ENCODE peak calls at places on chromosome 4, in five cellular contexts. One of them, this sample, is unnamed.

GRCh38 chr4:76830612-76831474 is 67.1 kb downstream of the SOWAHB start:
- DNase-seq in HL-60: no peak
- DNase-seq in stomach: peak
- DNase-seq in esophagus muscularis mucosa: no peak
- DNase-seq in SK-N-SH: no peak
- DNase-seq in this sample: no peak

GRCh38 chr4:72340803-72341431 is 228.1 kb downstream of the ADAMTS3 start:
- DNase-seq in HL-60: no peak
- DNase-seq in stomach: no peak
- DNase-seq in esophagus muscularis mucosa: no peak
- DNase-seq in SK-N-SH: no peak
- DNase-seq in this sample: no peak

GRCh38 chr4:148503681-148504080 is 61.5 kb upstream of the NR3C2 start:
- DNase-seq in HL-60: no peak
- DNase-seq in stomach: no peak
- DNase-seq in esophagus muscularis mucosa: no peak
- DNase-seq in SK-N-SH: no peak
- DNase-seq in this sample: no peak

GRCh38 chr4:1202526-1203378 is 30.4 kb upstream of the SPON2 start:
- DNase-seq in HL-60: no peak
- DNase-seq in stomach: peak
- DNase-seq in esophagus muscularis mucosa: no peak
- DNase-seq in SK-N-SH: peak
- DNase-seq in this sample: peak

GRCh38 chr4:76585270-76585669 is 150.2 kb downstream of the SHROOM3 start:
- DNase-seq in HL-60: no peak
- DNase-seq in stomach: no peak
- DNase-seq in esophagus muscularis mucosa: no peak
- DNase-seq in SK-N-SH: no peak
- DNase-seq in this sample: no peak

GRCh38 chr4:97942137-97942536 is 201.1 kb downstream of the STPG2 start:
- DNase-seq in HL-60: no peak
- DNase-seq in stomach: no peak
- DNase-seq in esophagus muscularis mucosa: no peak
- DNase-seq in SK-N-SH: no peak
- DNase-seq in this sample: no peak

GRCh38 chr4:3729188-3729884 is 36.8 kb upstream of the ADRA2C start:
- DNase-seq in HL-60: no peak
- DNase-seq in stomach: no peak
- DNase-seq in esophagus muscularis mucosa: no peak
- DNase-seq in SK-N-SH: no peak
- DNase-seq in this sample: no peak

GRCh38 chr4:126784966-126785580 is 847.7 kb upstream of the INTU start:
- DNase-seq in HL-60: no peak
- DNase-seq in stomach: no peak
- DNase-seq in esophagus muscularis mucosa: no peak
- DNase-seq in SK-N-SH: no peak
- DNase-seq in this sample: no peak

GRCh38 chr4:138090918-138091659 is 151.1 kb downstream of the SLC7A11 start:
- DNase-seq in HL-60: no peak
- DNase-seq in stomach: no peak
- DNase-seq in esophagus muscularis mucosa: no peak
- DNase-seq in SK-N-SH: no peak
- DNase-seq in this sample: no peak

GRCh38 chr4:138090145-138090917 is 151.8 kb downstream of the SLC7A11 start:
- DNase-seq in HL-60: peak
- DNase-seq in stomach: peak
- DNase-seq in esophagus muscularis mucosa: no peak
- DNase-seq in SK-N-SH: peak
- DNase-seq in this sample: no peak

GRCh38 chr4:138087181-138087714 is 154.9 kb downstream of the SLC7A11 start:
- DNase-seq in HL-60: no peak
- DNase-seq in stomach: no peak
- DNase-seq in esophagus muscularis mucosa: no peak
- DNase-seq in SK-N-SH: no peak
- DNase-seq in this sample: no peak

GRCh38 chr4:138086471-138086870 is 155.7 kb downstream of the SLC7A11 start:
- DNase-seq in HL-60: no peak
- DNase-seq in stomach: no peak
- DNase-seq in esophagus muscularis mucosa: no peak
- DNase-seq in SK-N-SH: no peak
- DNase-seq in this sample: no peak

DNA sequence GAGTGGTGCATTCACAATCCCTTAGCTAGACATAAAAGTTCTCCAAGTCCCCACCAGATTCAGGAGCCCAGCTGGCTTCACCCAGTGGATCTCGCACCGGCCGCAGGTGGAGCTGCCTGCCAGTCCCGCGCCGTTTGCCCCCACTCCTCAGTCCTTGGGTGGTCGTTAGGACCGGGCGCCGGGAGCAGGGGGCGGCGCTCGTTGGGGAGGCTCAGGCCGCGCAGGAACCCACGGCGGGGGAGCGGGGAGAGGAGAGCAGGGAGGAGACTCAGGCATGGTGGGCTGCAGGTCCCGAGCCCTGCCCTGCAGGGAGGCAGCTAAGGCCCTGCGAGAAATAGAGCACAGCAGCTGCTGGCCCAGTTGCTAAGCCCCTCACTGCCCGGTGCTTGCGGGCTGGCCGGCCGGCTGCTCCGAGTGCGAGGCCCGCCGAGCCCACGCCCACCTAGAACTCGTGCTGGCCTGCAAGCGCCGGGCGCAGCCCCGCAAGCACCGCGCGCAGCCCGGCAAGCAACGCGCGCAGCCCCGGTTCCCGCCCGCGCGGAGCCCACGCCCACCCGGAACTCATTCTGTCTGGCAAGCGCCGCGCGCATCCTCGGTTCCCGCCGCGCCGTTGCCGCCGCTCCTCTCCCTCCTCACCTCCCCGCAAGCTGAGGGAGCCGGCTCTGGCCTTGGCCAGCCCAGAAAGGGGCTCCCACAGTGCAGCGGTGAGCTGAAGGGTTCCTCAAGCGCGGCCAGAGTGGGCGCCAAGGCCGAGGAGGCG is 153.5 kb downstream of the SLC7A11 start:
- DNase-seq in HL-60: no peak
- DNase-seq in stomach: no peak
- DNase-seq in esophagus muscularis mucosa: no peak
- DNase-seq in SK-N-SH: no peak
- DNase-seq in this sample: no peak
- TF ChIP-seq POLR2AphosphoS5 in HL-60: no peak
- TF ChIP-seq POLR2AphosphoS5 in stomach: no peak
- TF ChIP-seq POLR2AphosphoS5 in esophagus muscularis mucosa: no peak
- TF ChIP-seq POLR2AphosphoS5 in SK-N-SH: no peak
- TF ChIP-seq POLR2AphosphoS5 in this sample: no peak

GRCh38 chr4:25159837-25160713 is at the start of gene SEPSECS:
- DNase-seq in HL-60: peak
- DNase-seq in stomach: peak
- DNase-seq in esophagus muscularis mucosa: peak
- DNase-seq in SK-N-SH: peak
- DNase-seq in this sample: peak
- TF ChIP-seq POLR2AphosphoS5 in HL-60: peak
- TF ChIP-seq POLR2AphosphoS5 in stomach: peak
- TF ChIP-seq POLR2AphosphoS5 in esophagus muscularis mucosa: peak
- TF ChIP-seq POLR2AphosphoS5 in SK-N-SH: peak
- TF ChIP-seq POLR2AphosphoS5 in this sample: peak

GRCh38 chr4:112559053-112559452 is 43.1 kb upstream of the NEUROG2 start:
- DNase-seq in HL-60: no peak
- DNase-seq in stomach: no peak
- DNase-seq in esophagus muscularis mucosa: no peak
- DNase-seq in SK-N-SH: no peak
- DNase-seq in this sample: no peak

GRCh38 chr4:112563431-112564200 is 47.6 kb upstream of the NEUROG2 start:
- DNase-seq in HL-60: no peak
- DNase-seq in stomach: no peak
- DNase-seq in esophagus muscularis mucosa: no peak
- DNase-seq in SK-N-SH: peak
- DNase-seq in this sample: no peak

GRCh38 chr4:112560084-112560483 is 44.1 kb upstream of the NEUROG2 start:
- DNase-seq in HL-60: no peak
- DNase-seq in stomach: no peak
- DNase-seq in esophagus muscularis mucosa: no peak
- DNase-seq in SK-N-SH: no peak
- DNase-seq in this sample: no peak

GRCh38 chr4:112564706-112565270 is 48.8 kb upstream of the NEUROG2 start:
- DNase-seq in HL-60: no peak
- DNase-seq in stomach: no peak
- DNase-seq in esophagus muscularis mucosa: no peak
- DNase-seq in SK-N-SH: no peak
- DNase-seq in this sample: no peak

DNA sequence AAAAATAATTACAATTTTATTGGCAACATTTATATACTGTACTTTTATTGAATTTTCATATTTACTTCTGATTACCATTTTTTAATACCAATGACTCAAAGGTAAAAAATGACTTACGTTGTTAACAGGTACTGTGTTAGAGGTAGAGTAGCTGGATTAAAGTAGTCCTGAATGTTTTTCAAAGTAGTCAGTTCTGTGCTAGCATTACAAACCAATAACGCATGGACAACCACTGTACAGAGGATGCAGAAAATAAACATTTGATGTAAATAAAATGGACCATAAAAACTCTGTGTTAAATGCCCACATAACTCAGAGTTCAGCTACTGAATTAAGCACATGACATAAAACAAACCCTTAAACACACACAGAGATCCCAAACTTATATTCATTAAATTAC is 46.3 kb upstream of the NEUROG2 start:
- DNase-seq in HL-60: no peak
- DNase-seq in stomach: no peak
- DNase-seq in esophagus muscularis mucosa: no peak
- DNase-seq in SK-N-SH: no peak
- DNase-seq in this sample: no peak
- TF ChIP-seq POLR2AphosphoS5 in HL-60: no peak
- TF ChIP-seq POLR2AphosphoS5 in stomach: no peak
- TF ChIP-seq POLR2AphosphoS5 in esophagus muscularis mucosa: no peak
- TF ChIP-seq POLR2AphosphoS5 in SK-N-SH: no peak
- TF ChIP-seq POLR2AphosphoS5 in this sample: no peak

DNA sequence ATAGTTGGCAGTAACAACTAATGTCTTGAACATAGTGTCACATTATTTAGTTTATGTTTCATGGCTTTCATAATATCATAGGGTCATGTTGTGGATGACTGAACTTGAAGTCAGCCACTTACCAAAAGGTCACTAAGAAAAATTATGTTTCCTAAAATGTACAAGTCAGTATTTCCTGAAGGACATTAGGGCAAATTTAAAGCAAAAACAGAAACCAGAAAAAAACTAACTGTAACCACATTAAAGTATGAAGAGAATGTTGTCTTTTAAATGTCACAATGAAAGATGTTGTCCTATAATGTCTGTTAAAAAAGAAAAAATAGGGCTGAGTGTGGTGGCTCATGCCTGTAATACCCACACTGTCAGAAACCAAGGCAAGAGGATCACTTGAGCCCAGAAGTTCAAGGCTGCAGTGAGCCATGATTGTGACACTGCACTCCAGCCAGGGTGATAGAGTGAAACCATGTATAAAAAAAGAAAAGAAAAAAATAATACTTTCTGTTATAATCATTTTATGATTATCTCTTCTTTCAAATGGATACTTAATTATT is 55.8 kb downstream of the HHIP start:
- DNase-seq in HL-60: no peak
- DNase-seq in stomach: no peak
- DNase-seq in esophagus muscularis mucosa: no peak
- DNase-seq in SK-N-SH: no peak
- DNase-seq in this sample: no peak
- TF ChIP-seq POLR2AphosphoS5 in HL-60: no peak
- TF ChIP-seq POLR2AphosphoS5 in stomach: no peak
- TF ChIP-seq POLR2AphosphoS5 in esophagus muscularis mucosa: no peak
- TF ChIP-seq POLR2AphosphoS5 in SK-N-SH: no peak
- TF ChIP-seq POLR2AphosphoS5 in this sample: no peak